ENCODE peak calls at places on chromosome 3, in four cellular contexts. One of them, this sample, is unnamed.

GRCh38 chr3:51374456-51374855 is 10.6 kb upstream of the MANF start:
- DNase-seq in retina: no peak
- DNase-seq in amygdala: no peak
- DNase-seq in HL-60: no peak
- DNase-seq in this sample: peak; percentile 50

GRCh38 chr3:54123538-54124196 is 1.3 kb downstream of the CACNA2D3 start:
- DNase-seq in amygdala: no peak
- DNase-seq in retina: no peak
- DNase-seq in HL-60: no peak
- DNase-seq in this sample: no peak

GRCh38 chr3:79729096-79729495 is 38.7 kb downstream of the ROBO1 start:
- DNase-seq in HL-60: no peak
- DNase-seq in amygdala: no peak
- DNase-seq in retina: no peak
- DNase-seq in this sample: no peak

GRCh38 chr3:25916286-25916685 is 126.4 kb downstream of the OXSM start:
- DNase-seq in retina: no peak
- DNase-seq in amygdala: no peak
- DNase-seq in HL-60: no peak
- DNase-seq in this sample: no peak

GRCh38 chr3:4426782-4427344 is 40.2 kb downstream of the SUMF1 start:
- DNase-seq in amygdala: no peak
- DNase-seq in HL-60: no peak
- DNase-seq in retina: peak; percentile 43
- DNase-seq in this sample: no peak

GRCh38 chr3:138509586-138509985 is 75.2 kb downstream of the ESYT3 start:
- DNase-seq in HL-60: no peak
- DNase-seq in retina: no peak
- DNase-seq in amygdala: no peak
- DNase-seq in this sample: no peak

GRCh38 chr3:170469151-170470062 is 50.7 kb downstream of the CLDN11 start:
- DNase-seq in amygdala: no peak
- DNase-seq in retina: no peak
- DNase-seq in HL-60: no peak
- DNase-seq in this sample: no peak

GRCh38 chr3:8286749-8287148 is 214.9 kb upstream of the LMCD1 start:
- DNase-seq in amygdala: no peak
- DNase-seq in retina: no peak
- DNase-seq in HL-60: no peak
- DNase-seq in this sample: no peak

GRCh38 chr3:23748398-23749110 is 57.2 kb upstream of the UBE2E1 start:
- DNase-seq in HL-60: peak; percentile 94
- DNase-seq in retina: no peak
- DNase-seq in amygdala: no peak
- DNase-seq in this sample: no peak

GRCh38 chr3:90054306-90054705 is 946.9 kb downstream of the EPHA3 start:
- DNase-seq in retina: no peak
- DNase-seq in amygdala: no peak
- DNase-seq in HL-60: no peak
- DNase-seq in this sample: no peak

GRCh38 chr3:140375002-140375401 is 302.9 kb upstream of the TRIM42 start:
- DNase-seq in HL-60: no peak
- DNase-seq in amygdala: no peak
- DNase-seq in retina: no peak
- DNase-seq in this sample: no peak

GRCh38 chr3:61009025-61009424 is 242.2 kb downstream of the FHIT start:
- DNase-seq in amygdala: no peak
- DNase-seq in HL-60: peak; percentile 51
- DNase-seq in retina: peak; percentile 75
- DNase-seq in this sample: no peak

GRCh38 chr3:171354706-171355582 is 105.3 kb downstream of the TNIK start:
- DNase-seq in HL-60: no peak
- DNase-seq in retina: no peak
- DNase-seq in amygdala: no peak
- DNase-seq in this sample: no peak

GRCh38 chr3:123610331-123610730 is 25.5 kb upstream of the HACD2 start:
- DNase-seq in HL-60: no peak
- DNase-seq in retina: peak; percentile 51
- DNase-seq in amygdala: no peak
- DNase-seq in this sample: no peak

GRCh38 chr3:73552700-73553099 is 72.0 kb downstream of the PDZRN3 start:
- DNase-seq in retina: no peak
- DNase-seq in HL-60: no peak
- DNase-seq in amygdala: no peak
- DNase-seq in this sample: no peak

GRCh38 chr3:63279000-63279366 is 875 bp downstream of the SYNPR start:
- DNase-seq in amygdala: no peak
- DNase-seq in retina: peak; percentile 83
- DNase-seq in HL-60: no peak
- DNase-seq in this sample: no peak

GRCh38 chr3:195129072-195129643 is 141.8 kb downstream of the XXYLT1 start:
- DNase-seq in retina: no peak
- DNase-seq in HL-60: no peak
- DNase-seq in amygdala: no peak
- DNase-seq in this sample: no peak

GRCh38 chr3:50246517-50246954 is 10.5 kb downstream of the GNAI2 start:
- DNase-seq in amygdala: no peak
- DNase-seq in HL-60: no peak
- DNase-seq in retina: no peak
- DNase-seq in this sample: peak; percentile 93

GRCh38 chr3:27532931-27533607 is 48.9 kb upstream of the SLC4A7 start:
- DNase-seq in retina: no peak
- DNase-seq in HL-60: no peak
- DNase-seq in amygdala: no peak
- DNase-seq in this sample: no peak

GRCh38 chr3:147921044-147921443 is 511.9 kb downstream of the ZIC1 start:
- DNase-seq in HL-60: no peak
- DNase-seq in amygdala: no peak
- DNase-seq in retina: no peak
- DNase-seq in this sample: no peak

GRCh38 chr3:140470962-140471361 is 206.9 kb upstream of the TRIM42 start:
- DNase-seq in amygdala: no peak
- DNase-seq in retina: peak; percentile 32
- DNase-seq in HL-60: no peak
- DNase-seq in this sample: no peak

GRCh38 chr3:13533823-13534435 is 15.0 kb upstream of the FBLN2 start:
- DNase-seq in amygdala: no peak
- DNase-seq in retina: no peak
- DNase-seq in HL-60: no peak
- DNase-seq in this sample: no peak

GRCh38 chr3:72891053-72891855 is 3.4 kb downstream of the GXYLT2 start:
- DNase-seq in HL-60: no peak
- DNase-seq in retina: no peak
- DNase-seq in amygdala: no peak
- DNase-seq in this sample: no peak

GRCh38 chr3:127052121-127052561 is 69.2 kb downstream of the PLXNA1 start:
- DNase-seq in retina: no peak
- DNase-seq in amygdala: no peak
- DNase-seq in HL-60: no peak
- DNase-seq in this sample: peak; percentile 44

GRCh38 chr3:30675774-30676173 is 69.4 kb downstream of the TGFBR2 start:
- DNase-seq in HL-60: no peak
- DNase-seq in amygdala: no peak
- DNase-seq in retina: no peak
- DNase-seq in this sample: no peak

GRCh38 chr3:145457825-145458552 is 703.0 kb downstream of the PLOD2 start:
- DNase-seq in HL-60: no peak
- DNase-seq in retina: no peak
- DNase-seq in amygdala: no peak
- DNase-seq in this sample: no peak

GRCh38 chr3:4862973-4863372 is 116.3 kb upstream of the BHLHE40 start:
- DNase-seq in retina: no peak
- DNase-seq in amygdala: no peak
- DNase-seq in HL-60: no peak
- DNase-seq in this sample: no peak